ENCODE peak calls at places on chromosomes 6 and 20, in ten cellular contexts. H is Calu3; M is EH; C is IMR-90; B is stimulated activated CD4-positive, alpha-beta T cell treated with anti-CD3 and anti-CD28 coated beads, Interleukin-1b, Interleukin-23, amount 100 ng/mL, for 4 hours; N is activated CD4-positive, alpha-beta T cell treated with anti-CD3 and anti-CD28 coated beads, Interleukin-2, amount 50 U/mL, for 1 hour; R is NCI-H2029; I is activated naive CD4-positive, alpha-beta T cell treated with anti-CD3 and anti-CD28 coated beads, Interleukin-2, amount 10 ng/mL, durations not matched to agents 7 days and 5 days; E is AG08395; T is hippocampal formation. W is an unnamed sample.
A peak's percentile ranks its signal among the peaks of the same experiment; 100 is the strongest.

GRCh38 chr6:90039911-90040310 is 145.6 kb downstream of the GJA10 start:
- DNase-seq in E (peak; percentile 31), I (no peak), R (no peak), M (peak; percentile 89), H (no peak), B (no peak), T (no peak), N (no peak), C (peak; percentile 54), W (no peak)

GRCh38 chr20:50844430-50845100 is 49.7 kb downstream of the BCAS4 start:
- DNase-seq in B (no peak), I (peak; percentile 55), E (peak; percentile 20), H (peak; percentile 91), N (no peak), C (peak; percentile 87), R (no peak), T (no peak), M (peak; percentile 79), W (no peak)

GRCh38 chr20:37007898-37008649 is 56.6 kb upstream of the SAMHD1 start:
- DNase-seq in E (peak; percentile 18), M (peak; percentile 43), N (peak; percentile 20), I (peak; percentile 57), H (no peak), R (no peak), C (peak; percentile 56), B (no peak), T (peak; percentile 1), W (peak; percentile 18)

GRCh38 chr6:31882344-31882743 is 3.5 kb upstream of the SLC44A4 start:
- DNase-seq in N (no peak), I (no peak), R (peak; percentile 32), B (no peak), C (peak; percentile 59), M (peak; percentile 48), H (no peak), T (no peak), E (peak; percentile 35), W (no peak)

GRCh38 chr6:100311707-100312266 is 152.9 kb downstream of the SIM1 start:
- DNase-seq in C (peak; percentile 42), M (peak; percentile 62), T (no peak), I (no peak), E (no peak), B (no peak), R (no peak), H (no peak), N (no peak), W (no peak)

GRCh38 chr6:168129292-168130167 is 50.5 kb upstream of the FRMD1 start:
- DNase-seq in R (no peak), M (no peak), B (no peak), I (no peak), C (no peak), H (no peak), T (no peak), E (no peak), N (no peak), W (no peak)

GRCh38 chr20:31707994-31708744 is 14.5 kb downstream of the BCL2L1 start:
- DNase-seq in B (no peak), C (no peak), H (peak; percentile 73), N (no peak), M (no peak), I (no peak), E (no peak), R (peak; percentile 94), T (no peak), W (no peak)

GRCh38 chr20:47289989-47290388 is 66.5 kb downstream of the ZMYND8 start:
- DNase-seq in B (no peak), N (no peak), M (no peak), R (no peak), C (peak; percentile 39), I (no peak), E (no peak), T (no peak), H (no peak), W (no peak)

GRCh38 chr20:32464401-32465091 is 106.4 kb downstream of the ASXL1 start:
- DNase-seq in H (no peak), R (no peak), C (no peak), N (no peak), E (no peak), B (no peak), M (no peak), T (no peak), I (no peak), W (no peak)

W was measured in GDM1.